ENCODE peak calls at places on chromosome 6, in six cellular contexts. One of them, this sample, is unnamed.

GRCh38 chr6:49606696-49607390 is 29.8 kb downstream of the RHAG start:
- DNase-seq in NCI-H2081: peak
- DNase-seq in COLO829: peak
- DNase-seq in stimulated activated CD4-positive, alpha-beta T cell treated with anti-CD3 and anti-CD28 coated beads, Interleukin-15, amount 100 ng/mL, for 1 hour: no peak
- DNase-seq in glutamatergic neuron: no peak
- DNase-seq in dorsolateral prefrontal cortex: no peak
- DNase-seq in this sample: peak

GRCh38 chr6:80457044-80457933 is 350.8 kb downstream of the BCKDHB start:
- DNase-seq in glutamatergic neuron: no peak
- DNase-seq in NCI-H2081: no peak
- DNase-seq in stimulated activated CD4-positive, alpha-beta T cell treated with anti-CD3 and anti-CD28 coated beads, Interleukin-15, amount 100 ng/mL, for 1 hour: no peak
- DNase-seq in dorsolateral prefrontal cortex: peak
- DNase-seq in COLO829: peak
- DNase-seq in this sample: peak

GRCh38 chr6:30238178-30238795 is 25.1 kb upstream of the TRIM26 start:
- DNase-seq in stimulated activated CD4-positive, alpha-beta T cell treated with anti-CD3 and anti-CD28 coated beads, Interleukin-15, amount 100 ng/mL, for 1 hour: no peak
- DNase-seq in COLO829: peak
- DNase-seq in glutamatergic neuron: no peak
- DNase-seq in NCI-H2081: no peak
- DNase-seq in dorsolateral prefrontal cortex: no peak
- DNase-seq in this sample: no peak

GRCh38 chr6:134413241-134413643 is 95.3 kb upstream of the SGK1 start:
- DNase-seq in stimulated activated CD4-positive, alpha-beta T cell treated with anti-CD3 and anti-CD28 coated beads, Interleukin-15, amount 100 ng/mL, for 1 hour: no peak
- DNase-seq in glutamatergic neuron: no peak
- DNase-seq in NCI-H2081: no peak
- DNase-seq in COLO829: no peak
- DNase-seq in dorsolateral prefrontal cortex: no peak
- DNase-seq in this sample: no peak

GRCh38 chr6:158629376-158630221 is 14.9 kb downstream of the DYNLT1 start:
- DNase-seq in dorsolateral prefrontal cortex: no peak
- DNase-seq in COLO829: no peak
- DNase-seq in stimulated activated CD4-positive, alpha-beta T cell treated with anti-CD3 and anti-CD28 coated beads, Interleukin-15, amount 100 ng/mL, for 1 hour: no peak
- DNase-seq in glutamatergic neuron: peak
- DNase-seq in NCI-H2081: no peak
- DNase-seq in this sample: no peak

GRCh38 chr6:53858913-53859312 is 64.1 kb downstream of the LRRC1 start:
- DNase-seq in NCI-H2081: no peak
- DNase-seq in stimulated activated CD4-positive, alpha-beta T cell treated with anti-CD3 and anti-CD28 coated beads, Interleukin-15, amount 100 ng/mL, for 1 hour: no peak
- DNase-seq in COLO829: peak
- DNase-seq in dorsolateral prefrontal cortex: no peak
- DNase-seq in glutamatergic neuron: no peak
- DNase-seq in this sample: no peak

GRCh38 chr6:7899046-7899888 is 11.3 kb downstream of the TXNDC5 start:
- DNase-seq in dorsolateral prefrontal cortex: no peak
- DNase-seq in stimulated activated CD4-positive, alpha-beta T cell treated with anti-CD3 and anti-CD28 coated beads, Interleukin-15, amount 100 ng/mL, for 1 hour: no peak
- DNase-seq in glutamatergic neuron: peak
- DNase-seq in COLO829: no peak
- DNase-seq in NCI-H2081: no peak
- DNase-seq in this sample: no peak

GRCh38 chr6:44247338-44248302 is 719 bp downstream of the HSP90AB1 start:
- DNase-seq in COLO829: no peak
- DNase-seq in NCI-H2081: peak
- DNase-seq in dorsolateral prefrontal cortex: peak
- DNase-seq in stimulated activated CD4-positive, alpha-beta T cell treated with anti-CD3 and anti-CD28 coated beads, Interleukin-15, amount 100 ng/mL, for 1 hour: peak
- DNase-seq in glutamatergic neuron: peak
- DNase-seq in this sample: peak

GRCh38 chr6:75171151-75171550 is 34.7 kb downstream of the COL12A1 start:
- DNase-seq in COLO829: no peak
- DNase-seq in stimulated activated CD4-positive, alpha-beta T cell treated with anti-CD3 and anti-CD28 coated beads, Interleukin-15, amount 100 ng/mL, for 1 hour: no peak
- DNase-seq in glutamatergic neuron: no peak
- DNase-seq in NCI-H2081: no peak
- DNase-seq in dorsolateral prefrontal cortex: no peak
- DNase-seq in this sample: no peak

GRCh38 chr6:108666656-108667260 is 106.0 kb downstream of the FOXO3 start:
- DNase-seq in glutamatergic neuron: no peak
- DNase-seq in COLO829: no peak
- DNase-seq in NCI-H2081: no peak
- DNase-seq in stimulated activated CD4-positive, alpha-beta T cell treated with anti-CD3 and anti-CD28 coated beads, Interleukin-15, amount 100 ng/mL, for 1 hour: no peak
- DNase-seq in dorsolateral prefrontal cortex: no peak
- DNase-seq in this sample: no peak

GRCh38 chr6:21375206-21375605 is 218.3 kb upstream of the SOX4 start:
- DNase-seq in dorsolateral prefrontal cortex: no peak
- DNase-seq in glutamatergic neuron: no peak
- DNase-seq in stimulated activated CD4-positive, alpha-beta T cell treated with anti-CD3 and anti-CD28 coated beads, Interleukin-15, amount 100 ng/mL, for 1 hour: no peak
- DNase-seq in COLO829: no peak
- DNase-seq in NCI-H2081: no peak
- DNase-seq in this sample: no peak

GRCh38 chr6:25192562-25192961 is 86.6 kb upstream of the CARMIL1 start:
- DNase-seq in stimulated activated CD4-positive, alpha-beta T cell treated with anti-CD3 and anti-CD28 coated beads, Interleukin-15, amount 100 ng/mL, for 1 hour: no peak
- DNase-seq in dorsolateral prefrontal cortex: no peak
- DNase-seq in glutamatergic neuron: no peak
- DNase-seq in NCI-H2081: no peak
- DNase-seq in COLO829: no peak
- DNase-seq in this sample: no peak

GRCh38 chr6:163708459-163708858 is 293.9 kb downstream of the QKI start:
- DNase-seq in dorsolateral prefrontal cortex: no peak
- DNase-seq in glutamatergic neuron: no peak
- DNase-seq in COLO829: no peak
- DNase-seq in NCI-H2081: no peak
- DNase-seq in stimulated activated CD4-positive, alpha-beta T cell treated with anti-CD3 and anti-CD28 coated beads, Interleukin-15, amount 100 ng/mL, for 1 hour: no peak
- DNase-seq in this sample: no peak

GRCh38 chr6:66558189-66558588 is 851.2 kb upstream of the EYS start:
- DNase-seq in dorsolateral prefrontal cortex: no peak
- DNase-seq in stimulated activated CD4-positive, alpha-beta T cell treated with anti-CD3 and anti-CD28 coated beads, Interleukin-15, amount 100 ng/mL, for 1 hour: no peak
- DNase-seq in glutamatergic neuron: no peak
- DNase-seq in COLO829: no peak
- DNase-seq in NCI-H2081: no peak
- DNase-seq in this sample: peak

GRCh38 chr6:2353412-2354137 is 108.2 kb upstream of the GMDS start:
- DNase-seq in stimulated activated CD4-positive, alpha-beta T cell treated with anti-CD3 and anti-CD28 coated beads, Interleukin-15, amount 100 ng/mL, for 1 hour: peak
- DNase-seq in dorsolateral prefrontal cortex: peak
- DNase-seq in glutamatergic neuron: peak
- DNase-seq in NCI-H2081: peak
- DNase-seq in COLO829: peak
- DNase-seq in this sample: peak

GRCh38 chr6:49733680-49734079 is 10.5 kb downstream of the CRISP3 start:
- DNase-seq in NCI-H2081: no peak
- DNase-seq in glutamatergic neuron: no peak
- DNase-seq in stimulated activated CD4-positive, alpha-beta T cell treated with anti-CD3 and anti-CD28 coated beads, Interleukin-15, amount 100 ng/mL, for 1 hour: no peak
- DNase-seq in dorsolateral prefrontal cortex: no peak
- DNase-seq in COLO829: no peak
- DNase-seq in this sample: no peak

GRCh38 chr6:150966786-150967185 is 101.3 kb downstream of the MTHFD1L start:
- DNase-seq in dorsolateral prefrontal cortex: no peak
- DNase-seq in COLO829: no peak
- DNase-seq in NCI-H2081: no peak
- DNase-seq in stimulated activated CD4-positive, alpha-beta T cell treated with anti-CD3 and anti-CD28 coated beads, Interleukin-15, amount 100 ng/mL, for 1 hour: no peak
- DNase-seq in glutamatergic neuron: no peak
- DNase-seq in this sample: no peak

GRCh38 chr6:25290306-25291060 is 11.3 kb downstream of the CARMIL1 start:
- DNase-seq in dorsolateral prefrontal cortex: no peak
- DNase-seq in glutamatergic neuron: no peak
- DNase-seq in COLO829: no peak
- DNase-seq in stimulated activated CD4-positive, alpha-beta T cell treated with anti-CD3 and anti-CD28 coated beads, Interleukin-15, amount 100 ng/mL, for 1 hour: no peak
- DNase-seq in NCI-H2081: no peak
- DNase-seq in this sample: no peak

GRCh38 chr6:106444777-106445507 is 84.4 kb downstream of the CRYBG1 start:
- DNase-seq in COLO829: peak
- DNase-seq in glutamatergic neuron: no peak
- DNase-seq in NCI-H2081: peak
- DNase-seq in dorsolateral prefrontal cortex: no peak
- DNase-seq in stimulated activated CD4-positive, alpha-beta T cell treated with anti-CD3 and anti-CD28 coated beads, Interleukin-15, amount 100 ng/mL, for 1 hour: no peak
- DNase-seq in this sample: no peak

GRCh38 chr6:5191222-5191621 is 69.5 kb downstream of the LYRM4 start:
- DNase-seq in dorsolateral prefrontal cortex: no peak
- DNase-seq in glutamatergic neuron: no peak
- DNase-seq in COLO829: no peak
- DNase-seq in NCI-H2081: no peak
- DNase-seq in stimulated activated CD4-positive, alpha-beta T cell treated with anti-CD3 and anti-CD28 coated beads, Interleukin-15, amount 100 ng/mL, for 1 hour: no peak
- DNase-seq in this sample: no peak

This sample was measured in testis.